ENCODE peak calls at places on chromosome 9, in nine cellular contexts. X is epithelial cell of esophagus; Q is astrocyte of the cerebellum; V is MM.1S; O is uterus; D is CD8-positive, alpha-beta T cell; K is ovary; R is astrocyte of the spinal cord; H is lower leg skin. W is an unnamed sample.

GRCh38 chr9:111167341-111167740 is 129.1 kb upstream of the LPAR1 start:
- DNase-seq in X (no peak), Q (no peak), V (no peak), O (no peak), D (no peak), K (no peak), R (no peak), H (no peak), W (no peak)

GRCh38 chr9:129696803-129697110 is 31.3 kb downstream of the PRRX2 start:
- DNase-seq in X (no peak), Q (no peak), V (no peak), O (no peak), D (no peak), K (no peak), R (no peak), H (no peak), W (no peak)

GRCh38 chr9:124899845-124900244 is 37.9 kb downstream of the ARPC5L start:
- DNase-seq in X (peak), Q (no peak), V (no peak), O (no peak), D (no peak), K (no peak), R (no peak), H (no peak), W (no peak)

GRCh38 chr9:89929721-89930480 is 325.1 kb downstream of the GADD45G start:
- DNase-seq in X (peak), Q (no peak), V (no peak), O (no peak), D (no peak), K (no peak), R (no peak), H (no peak), W (no peak)

GRCh38 chr9:109182940-109183798 is 16.1 kb upstream of the FRRS1L start:
- DNase-seq in X (peak), Q (no peak), V (peak), O (no peak), D (no peak), K (no peak), R (no peak), H (no peak), W (peak)

GRCh38 chr9:93133641-93134017 is 422 bp downstream of the NINJ1 start:
- DNase-seq in X (peak), Q (peak), V (peak), O (peak), D (peak), K (peak), R (peak), H (no peak), W (peak)

GRCh38 chr9:116149844-116150243 is 3.7 kb upstream of the PAPPA start:
- DNase-seq in X (peak), Q (no peak), V (peak), O (peak), D (no peak), K (no peak), R (no peak), H (no peak), W (peak)

GRCh38 chr9:89505795-89506385 is 8.0 kb upstream of the SEMA4D start:
- DNase-seq in X (no peak), Q (no peak), V (no peak), O (no peak), D (no peak), K (peak), R (no peak), H (no peak), W (no peak)

GRCh38 chr9:73011346-73011745 is 58.5 kb upstream of the ALDH1A1 start:
- DNase-seq in X (no peak), Q (peak), V (no peak), O (no peak), D (no peak), K (no peak), R (peak), H (peak), W (no peak)

GRCh38 chr9:10876333-10876732 is 263.5 kb upstream of the PTPRD start:
- DNase-seq in X (peak), Q (peak), V (no peak), O (no peak), D (no peak), K (no peak), R (peak), H (no peak), W (no peak)

GRCh38 chr9:33472171-33472920 is 1.4 kb downstream of the NOL6 start:
- DNase-seq in X (no peak), Q (no peak), V (no peak), O (no peak), D (no peak), K (no peak), R (no peak), H (no peak), W (no peak)

GRCh38 chr9:114180701-114181582 is 25.6 kb downstream of the COL27A1 start:
- DNase-seq in X (no peak), Q (no peak), V (no peak), O (peak), D (no peak), K (peak), R (peak), H (no peak), W (no peak)

GRCh38 chr9:75628952-75629351 is 261.5 kb upstream of the PCSK5 start:
- DNase-seq in X (no peak), Q (no peak), V (no peak), O (no peak), D (no peak), K (no peak), R (no peak), H (no peak), W (no peak)

GRCh38 chr9:93288341-93288740 is 104.4 kb downstream of the WNK2 start:
- DNase-seq in X (no peak), Q (no peak), V (no peak), O (no peak), D (no peak), K (no peak), R (no peak), H (no peak), W (no peak)

GRCh38 chr9:113153599-113153998 is 2.8 kb downstream of the SLC31A2 start:
- DNase-seq in X (peak), Q (no peak), V (no peak), O (no peak), D (no peak), K (no peak), R (no peak), H (no peak), W (no peak)
- H3K4me3 ChIP-seq in X (no peak), Q (no peak), V (no peak), O (no peak), D (no peak), K (no peak), R (no peak), H (no peak), W (no peak)

GRCh38 chr9:100430286-100430940 is 3.5 kb downstream of the MSANTD3 start:
- DNase-seq in X (no peak), Q (no peak), V (no peak), O (no peak), D (no peak), K (no peak), R (no peak), H (no peak), W (no peak)

GRCh38 chr9:100426532-100427365 is at the start of gene MSANTD3:
- DNase-seq in X (peak), Q (no peak), V (peak), O (peak), D (peak), K (peak), R (peak), H (peak), W (peak)

GRCh38 chr9:100427366-100428263 is 672 bp downstream of the MSANTD3 start:
- DNase-seq in X (peak), Q (no peak), V (peak), O (peak), D (no peak), K (peak), R (peak), H (peak), W (peak)

GRCh38 chr9:100426194-100426531 is 780 bp upstream of the MSANTD3 start:
- DNase-seq in X (no peak), Q (no peak), V (no peak), O (no peak), D (no peak), K (no peak), R (no peak), H (no peak), W (no peak)

GRCh38 chr9:100428871-100429654 is 2.1 kb downstream of the MSANTD3 start:
- DNase-seq in X (peak), Q (peak), V (no peak), O (peak), D (no peak), K (peak), R (peak), H (peak), W (no peak)
- H3K4me3 ChIP-seq in X (no peak), Q (peak), V (no peak), O (no peak), D (no peak), K (no peak), R (peak), H (no peak), W (no peak)

DNA sequence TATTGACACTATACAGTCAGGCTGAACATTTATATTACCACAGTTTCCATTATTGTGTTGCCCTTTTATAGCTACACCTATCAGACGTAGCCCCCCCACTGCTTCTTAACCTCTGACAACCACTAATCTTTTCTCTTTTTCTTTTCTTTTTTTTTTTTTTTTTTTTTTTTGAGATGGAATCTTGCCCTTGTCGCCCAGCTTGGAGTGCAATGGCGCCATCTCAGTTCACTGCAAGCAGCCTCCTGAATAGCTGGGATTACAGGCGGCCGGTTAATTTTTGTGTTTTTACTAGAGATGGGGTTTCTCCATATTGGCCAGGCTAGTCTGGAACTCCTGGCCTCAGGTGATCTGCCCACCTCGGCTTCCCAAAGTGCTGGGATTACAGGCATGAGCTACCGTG is 75.4 kb downstream of the UHRF2 start:
- DNase-seq in X (no peak), Q (no peak), V (no peak), O (no peak), D (no peak), K (no peak), R (no peak), H (no peak), W (no peak)
- H3K4me3 ChIP-seq in X (no peak), Q (no peak), V (no peak), O (no peak), D (no peak), K (no peak), R (no peak), H (no peak), W (no peak)

DNA sequence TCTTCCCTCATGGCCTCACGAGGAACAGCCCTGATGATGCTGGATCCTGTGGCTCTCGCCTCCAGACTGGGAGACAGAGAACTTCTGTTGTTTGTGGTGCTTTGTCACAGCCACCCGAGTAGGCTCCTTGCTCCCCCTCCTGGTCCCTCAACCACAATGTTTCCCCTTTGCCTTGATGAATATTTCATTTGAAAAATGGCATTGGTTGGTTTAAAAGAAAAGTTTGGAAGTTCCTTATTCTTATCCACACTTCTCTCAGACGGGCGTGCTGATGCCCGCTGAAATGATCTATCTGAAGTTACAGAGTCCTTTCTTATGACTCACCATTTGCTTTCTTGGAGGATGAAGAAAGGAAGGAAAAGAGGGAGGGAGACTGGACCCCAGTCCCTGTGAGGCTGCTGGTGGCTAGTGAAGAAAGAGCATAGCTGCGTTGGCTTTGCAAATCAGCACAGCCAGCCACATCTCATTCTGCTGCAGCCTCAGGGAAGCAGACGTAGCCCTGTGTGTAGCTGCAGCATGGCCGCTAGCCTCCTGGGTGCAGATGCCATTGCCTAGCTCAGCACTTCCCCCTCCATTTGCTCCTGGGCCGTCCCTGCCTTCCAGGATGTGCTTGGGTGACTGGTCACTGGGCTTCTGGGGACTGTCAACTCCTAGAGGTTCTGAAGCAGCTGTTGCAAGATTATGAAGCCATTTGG is 185.9 kb downstream of the ERCC6L2 start:
- DNase-seq in X (peak), Q (peak), V (no peak), O (no peak), D (peak), K (no peak), R (peak), H (no peak), W (peak)
- H3K4me3 ChIP-seq in X (no peak), Q (no peak), V (no peak), O (no peak), D (no peak), K (no peak), R (no peak), H (no peak), W (no peak)

GRCh38 chr9:113154471-113154870 is 3.7 kb downstream of the SLC31A2 start:
- DNase-seq in X (peak), Q (peak), V (no peak), O (no peak), D (no peak), K (no peak), R (peak), H (no peak), W (no peak)

GRCh38 chr9:113155911-113156559 is 5.2 kb downstream of the SLC31A2 start:
- DNase-seq in X (no peak), Q (no peak), V (no peak), O (no peak), D (no peak), K (no peak), R (no peak), H (no peak), W (no peak)

GRCh38 chr9:113152699-113153098 is 1.9 kb downstream of the SLC31A2 start:
- DNase-seq in X (peak), Q (no peak), V (no peak), O (no peak), D (no peak), K (no peak), R (no peak), H (peak), W (no peak)

GRCh38 chr9:113156880-113157279 is 6.1 kb downstream of the SLC31A2 start:
- DNase-seq in X (no peak), Q (no peak), V (no peak), O (no peak), D (no peak), K (no peak), R (no peak), H (no peak), W (no peak)

GRCh38 chr9:113154936-113155335 is 4.1 kb downstream of the SLC31A2 start:
- DNase-seq in X (no peak), Q (no peak), V (no peak), O (no peak), D (no peak), K (no peak), R (no peak), H (no peak), W (no peak)
- H3K4me3 ChIP-seq in X (no peak), Q (no peak), V (no peak), O (no peak), D (no peak), K (no peak), R (no peak), H (no peak), W (no peak)

DNA sequence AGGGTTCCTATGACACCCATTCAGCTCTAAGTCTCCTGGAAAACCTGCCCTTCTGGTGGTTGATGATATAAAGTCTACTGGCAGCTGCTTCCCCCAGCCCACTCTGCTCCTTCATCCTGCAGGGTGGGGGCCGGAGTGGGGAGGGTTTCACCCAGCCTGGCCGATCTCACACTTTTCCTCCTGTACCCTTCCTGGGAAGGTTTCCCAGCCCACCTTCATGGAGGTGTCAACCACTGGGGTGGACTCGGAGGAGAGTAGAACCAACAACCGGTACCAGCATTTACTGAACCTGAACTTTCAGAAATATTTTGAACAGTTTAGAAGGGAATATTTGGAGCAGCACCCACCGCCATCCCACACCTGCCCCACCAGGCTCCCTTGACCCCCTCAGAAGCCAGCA is 30.4 kb downstream of the ROR2 start:
- DNase-seq in X (no peak), Q (no peak), V (no peak), O (no peak), D (no peak), K (no peak), R (no peak), H (no peak), W (no peak)
- H3K4me3 ChIP-seq in X (no peak), Q (no peak), V (no peak), O (no peak), D (no peak), K (no peak), R (no peak), H (no peak), W (no peak)

GRCh38 chr9:133824802-133825186 is 86.6 kb upstream of the SARDH start:
- DNase-seq in X (no peak), Q (no peak), V (no peak), O (no peak), D (no peak), K (no peak), R (no peak), H (no peak), W (no peak)

GRCh38 chr9:133823189-133824105 is 85.3 kb upstream of the SARDH start:
- DNase-seq in X (no peak), Q (no peak), V (no peak), O (no peak), D (no peak), K (no peak), R (no peak), H (no peak), W (no peak)

GRCh38 chr9:133824106-133824801 is 86.1 kb upstream of the SARDH start:
- DNase-seq in X (no peak), Q (no peak), V (no peak), O (no peak), D (no peak), K (no peak), R (no peak), H (no peak), W (no peak)

GRCh38 chr9:133821606-133822438 is 83.7 kb upstream of the SARDH start:
- DNase-seq in X (no peak), Q (peak), V (no peak), O (no peak), D (no peak), K (no peak), R (peak), H (no peak), W (no peak)

DNA sequence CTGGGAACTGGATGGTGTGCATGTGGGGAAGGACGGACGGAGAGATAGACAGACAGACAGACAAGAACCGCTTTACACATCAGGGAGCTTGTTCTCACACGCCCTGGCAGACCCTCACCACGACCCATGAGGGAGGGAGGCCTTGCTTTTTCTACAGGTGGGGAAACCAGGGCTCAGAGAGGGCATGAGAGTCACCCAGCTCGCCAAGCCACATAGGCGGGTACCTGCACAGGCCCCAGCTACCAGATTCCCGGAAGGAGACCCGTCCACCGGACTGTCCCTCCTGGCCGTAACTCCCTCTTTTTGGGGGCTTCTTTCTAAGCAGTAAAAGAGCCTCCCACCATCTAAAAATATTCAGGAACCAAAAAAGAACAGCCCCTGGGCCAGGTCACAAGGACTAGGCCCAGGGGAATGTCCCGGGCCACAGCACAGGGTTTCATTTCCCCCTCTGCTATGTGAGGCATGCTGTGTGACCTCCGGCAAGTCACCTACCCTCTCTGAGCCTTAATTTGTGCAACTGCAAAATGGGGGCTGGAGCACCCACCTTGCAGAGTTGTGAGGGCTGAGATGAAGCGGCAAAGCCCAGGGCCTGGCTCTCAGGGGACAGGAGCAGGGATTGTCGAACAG is 84.4 kb upstream of the SARDH start:
- DNase-seq in X (no peak), Q (no peak), V (no peak), O (no peak), D (no peak), K (no peak), R (no peak), H (no peak), W (no peak)
- H3K4me3 ChIP-seq in X (no peak), Q (no peak), V (no peak), O (no peak), D (no peak), K (no peak), R (no peak), H (no peak), W (no peak)

W was measured in mucosa of descending colon.